ENCODE peak calls at places on chromosomes 1 and 21, in four cellular contexts. Z is H9, Q is mesendoderm, O is upper lobe of right lung. L is an unnamed sample. For H3K27me3, the result is how much of the 10 kb centered on the place peaks cover.

GRCh38 chr1:165226326-165226725 is 130.2 kb downstream of the LMX1A start:
- DNase-seq in Z (no peak), Q (no peak), O (no peak), L (no peak)

GRCh38 chr21:28936721-28937120 is 56.0 kb downstream of the LTN1 start:
- DNase-seq in Z (no peak), Q (no peak), O (no peak), L (no peak)

GRCh38 chr1:118503747-118504146 is 318.7 kb upstream of the SPAG17 start:
- DNase-seq in Z (no peak), Q (no peak), O (no peak), L (no peak)

GRCh38 chr1:234605983-234606730 is 3.8 kb downstream of the IRF2BP2 start:
- DNase-seq in Z (no peak), Q (no peak), O (no peak), L (no peak)

GRCh38 chr1:17618558-17619247 is 79.2 kb downstream of the ARHGEF10L start:
- DNase-seq in Z (no peak), Q (no peak), O (no peak), L (no peak)

GRCh38 chr1:111462368-111463028 is 11.3 kb upstream of the C1orf162 start:
- DNase-seq in Z (no peak), Q (no peak), O (no peak), L (no peak)

GRCh38 chr1:28246427-28246832 is 10.5 kb downstream of the ATP5IF1 start:
- DNase-seq in Z (no peak), Q (no peak), O (no peak), L (no peak)

GRCh38 chr1:186465956-186466355 is 5.0 kb upstream of the PDC start:
- DNase-seq in Z (no peak), Q (no peak), O (no peak), L (no peak)

GRCh38 chr21:34510148-34511142 is 1.6 kb downstream of the KCNE1 start:
- DNase-seq in Z (peak), Q (peak), O (peak), L (peak)
- H3K27ac ChIP-seq in Z (no peak), Q (no peak), O (peak), L (no peak)

GRCh38 chr1:207463021-207463420 is 8.9 kb downstream of the CR2 start:
- DNase-seq in Z (no peak), Q (no peak), O (no peak), L (no peak)

GRCh38 chr1:207459008-207459407 is 4.9 kb downstream of the CR2 start:
- DNase-seq in Z (no peak), Q (no peak), O (no peak), L (no peak)

GRCh38 chr1:207463571-207463970 is 9.4 kb downstream of the CR2 start:
- DNase-seq in Z (no peak), Q (no peak), O (no peak), L (no peak)

GRCh38 chr1:207461649-207462048 is 7.5 kb downstream of the CR2 start:
- DNase-seq in Z (no peak), Q (peak), O (no peak), L (no peak)

GRCh38 chr1:207462535-207462934 is 8.4 kb downstream of the CR2 start:
- DNase-seq in Z (no peak), Q (no peak), O (no peak), L (no peak)
- H3K27me3 ChIP-seq in Z (under half), Q (under half), O (under half), L (half or more)

GRCh38 chr1:3351300-3352083 is 103.0 kb upstream of the ARHGEF16 start:
- DNase-seq in Z (no peak), Q (no peak), O (no peak), L (no peak)
- H3K27ac ChIP-seq in Z (no peak), Q (peak), O (peak), L (peak)

DNA sequence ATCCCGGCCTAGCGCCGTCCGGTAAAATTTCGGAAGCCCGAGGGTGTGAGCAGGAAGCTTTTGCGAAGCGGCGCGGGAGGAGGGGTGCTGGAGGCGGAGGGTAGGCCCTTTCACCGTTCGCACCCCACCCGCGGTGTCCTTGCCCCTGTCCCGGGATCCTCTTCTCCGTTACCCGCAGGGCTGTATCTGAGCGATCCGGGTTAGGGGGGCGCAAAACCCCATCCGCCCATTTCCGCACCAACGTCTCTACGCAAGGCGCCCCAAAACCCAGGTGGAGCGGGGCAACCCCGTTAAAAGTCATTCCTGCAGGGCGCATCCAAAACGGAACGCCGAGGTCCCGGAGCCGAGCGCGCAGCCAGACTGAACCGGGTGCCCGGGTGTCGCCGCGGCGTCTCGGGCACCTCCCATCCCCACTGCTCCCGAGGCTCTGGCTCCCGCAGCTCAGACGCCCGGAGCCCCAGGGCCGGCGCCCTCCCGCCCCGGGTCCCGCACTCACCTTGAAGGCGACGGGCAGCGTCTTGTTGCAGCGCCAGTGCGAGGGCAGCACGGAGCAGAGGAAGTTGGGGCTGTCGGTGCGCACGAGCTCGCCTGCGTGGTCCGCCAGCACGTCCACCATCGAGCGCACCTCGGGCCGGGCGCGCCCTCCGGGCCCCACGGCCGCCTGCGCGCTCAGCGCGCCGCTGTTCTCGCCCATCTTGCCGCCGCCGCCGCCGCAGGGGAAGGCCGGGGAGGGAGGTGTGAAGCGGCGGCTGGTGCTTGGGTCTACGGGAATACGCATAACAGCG is 793 bp downstream of the RUNX3 start:
- DNase-seq in Z (peak), Q (peak), O (no peak), L (peak)
- H3K27me3 ChIP-seq in Z (half or more), Q (under half), O (half or more), L (half or more)

GRCh38 chr1:178871551-178872320 is 859 bp upstream of the ANGPTL1 start:
- DNase-seq in Z (no peak), Q (no peak), O (no peak), L (no peak)

GRCh38 chr1:178870944-178871343 is at the start of gene ANGPTL1:
- DNase-seq in Z (no peak), Q (peak), O (no peak), L (peak)

GRCh38 chr1:178867670-178868069 is 3.2 kb downstream of the ANGPTL1 start:
- DNase-seq in Z (no peak), Q (no peak), O (no peak), L (no peak)

GRCh38 chr1:178868700-178869099 is 2.2 kb downstream of the ANGPTL1 start:
- DNase-seq in Z (no peak), Q (no peak), O (no peak), L (no peak)

DNA sequence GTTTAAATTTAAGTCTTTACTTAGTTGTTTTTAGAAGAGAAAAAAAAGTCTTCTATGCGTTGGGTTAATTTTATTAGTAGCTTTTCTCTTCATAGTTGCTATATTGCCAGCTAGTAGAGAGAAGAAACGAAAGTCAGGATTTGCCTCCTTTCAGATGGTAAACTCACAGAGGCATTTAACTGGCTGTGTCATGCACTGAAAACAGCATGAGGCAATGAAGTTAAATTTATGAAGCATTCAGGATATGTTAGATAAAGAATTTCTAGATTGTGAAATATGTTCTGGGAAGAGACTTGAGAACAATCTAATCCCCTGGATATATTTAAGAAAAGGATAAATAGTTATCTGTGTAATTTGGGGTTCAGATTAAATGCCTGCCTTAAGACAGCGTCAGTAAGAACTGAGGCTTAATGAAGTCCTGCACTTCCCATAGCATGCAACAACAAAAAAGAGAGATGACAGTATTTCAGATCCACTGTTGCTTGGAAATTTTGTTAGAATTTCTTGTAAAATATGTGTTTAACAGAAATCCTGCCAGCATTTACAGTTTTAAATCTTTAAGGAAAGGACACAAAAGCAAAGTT is 1.7 kb downstream of the ANGPTL1 start:
- DNase-seq in Z (no peak), Q (peak), O (no peak), L (no peak)
- H3K27ac ChIP-seq in Z (no peak), Q (no peak), O (peak), L (no peak)

GRCh38 chr21:36745459-36745858 is 46.5 kb downstream of the SIM2 start:
- DNase-seq in Z (no peak), Q (no peak), O (no peak), L (no peak)
- H3K27me3 ChIP-seq in Z (under half), Q (under half), O (under half), L (under half)

DNA sequence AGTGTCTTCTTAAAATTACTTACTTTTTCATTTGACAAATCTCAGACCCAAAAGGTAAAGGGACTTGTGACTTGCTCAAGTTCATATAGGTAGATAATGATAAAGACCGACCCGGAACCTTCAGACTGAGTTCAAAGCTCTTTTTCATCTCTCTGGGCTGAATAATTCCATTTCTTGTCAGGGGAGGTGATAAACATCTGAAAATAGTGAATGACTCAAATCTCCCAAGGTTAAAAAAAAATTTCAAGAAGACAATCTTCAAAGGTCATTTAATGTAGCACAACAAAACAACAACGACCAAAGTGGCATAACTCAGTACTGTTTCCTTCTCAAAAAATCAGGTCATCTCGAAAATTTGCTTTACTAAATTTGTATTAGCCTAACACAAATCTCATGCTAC is 20.6 kb downstream of the LUZP1 start:
- DNase-seq in Z (no peak), Q (no peak), O (no peak), L (no peak)
- H3K27ac ChIP-seq in Z (no peak), Q (no peak), O (no peak), L (no peak)

GRCh38 chr1:1054971-1055370 is 19.1 kb downstream of the RNF223 start:
- DNase-seq in Z (no peak), Q (no peak), O (no peak), L (no peak)
- H3K27me3 ChIP-seq in Z (under half), Q (under half), O (under half), L (under half)

GRCh38 chr1:235997049-235997448 is 67.8 kb downstream of the NID1 start:
- DNase-seq in Z (no peak), Q (no peak), O (no peak), L (no peak)
- H3K27ac ChIP-seq in Z (no peak), Q (no peak), O (no peak), L (no peak)

DNA sequence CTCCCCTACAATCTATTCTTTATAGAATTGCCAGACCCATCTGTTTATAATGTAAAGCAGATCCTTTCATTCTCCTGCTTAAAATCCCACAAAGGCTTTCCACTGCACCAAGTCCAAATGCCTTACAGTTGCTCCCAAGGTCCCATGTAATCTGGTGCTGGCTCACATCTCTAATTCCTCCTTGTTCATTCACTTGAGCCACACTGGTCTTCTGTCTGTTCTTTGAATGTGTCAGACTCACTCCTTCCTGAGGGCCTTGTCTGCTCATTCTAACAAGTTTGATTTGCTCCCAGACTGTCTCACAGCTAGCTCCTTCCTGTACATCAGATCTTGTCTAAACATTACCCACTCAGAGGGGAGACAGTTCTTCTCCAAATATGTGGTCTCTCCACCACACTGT is 38.9 kb downstream of the ALG14 start:
- DNase-seq in Z (no peak), Q (no peak), O (no peak), L (no peak)
- H3K27me3 ChIP-seq in Z (under half), Q (under half), O (under half), L (under half)